ENCODE peak calls at places on chromosomes 4 and X, in seven cellular contexts. X is upper lobe of left lung, C is K562, Q is upper lobe of right lung, J is HepG2, S is pancreas, V is gastrocnemius medialis. M is an unnamed sample.

GRCh38 chr4:54554339-54554990 is 103.3 kb upstream of the KIT start:
- ATAC-seq in X (peak), C (no peak), Q (peak), J (no peak), S (no peak), V (no peak), M (no peak)

GRCh38 chr4:109977854-109978501 is 65.3 kb downstream of the EGF start:
- ATAC-seq in X (peak), C (peak), Q (peak), J (no peak), S (peak), V (peak), M (no peak)

GRCh38 chr4:970854-971520 is 2.4 kb downstream of the DGKQ start:
- ATAC-seq in X (no peak), C (no peak), Q (no peak), J (no peak), S (no peak), V (no peak), M (no peak)

GRCh38 chr4:169485791-169486742 is 126.3 kb downstream of the NEK1 start:
- ATAC-seq in X (peak), C (peak), Q (peak), J (peak), S (peak), V (peak), M (no peak)

GRCh38 chrX:153504445-153505016 is 9.8 kb downstream of the BGN start:
- ATAC-seq in X (no peak), C (no peak), Q (no peak), J (no peak), S (no peak), V (no peak), M (no peak)

GRCh38 chr4:12644261-12644660 is 839.9 kb downstream of the RAB28 start:
- ATAC-seq in X (no peak), C (no peak), Q (no peak), J (no peak), S (no peak), V (no peak), M (no peak)

GRCh38 chr4:17869327-17869726 is 58.5 kb downstream of the NCAPG start:
- ATAC-seq in X (no peak), C (no peak), Q (no peak), J (no peak), S (no peak), V (no peak), M (no peak)

GRCh38 chr4:99710681-99711345 is 53.2 kb upstream of the C4orf54 start:
- ATAC-seq in X (no peak), C (no peak), Q (no peak), J (no peak), S (peak), V (peak), M (peak)

GRCh38 chrX:3346436-3347329 is at the start of gene MXRA5:
- ATAC-seq in X (peak), C (no peak), Q (no peak), J (no peak), S (peak), V (no peak), M (no peak)

GRCh38 chr4:92359481-92359880 is 55.7 kb downstream of the GRID2 start:
- ATAC-seq in X (no peak), C (no peak), Q (no peak), J (no peak), S (peak), V (no peak), M (no peak)

GRCh38 chr4:152424980-152425379 is 110.9 kb downstream of the FBXW7 start:
- ATAC-seq in X (peak), C (no peak), Q (peak), J (no peak), S (peak), V (no peak), M (no peak)

GRCh38 chr4:112318239-112319142 is 21.3 kb downstream of the ALPK1 start:
- ATAC-seq in X (no peak), C (no peak), Q (peak), J (no peak), S (no peak), V (no peak), M (no peak)

GRCh38 chr4:91111556-91111955 is 984.4 kb downstream of the CCSER1 start:
- ATAC-seq in X (no peak), C (no peak), Q (no peak), J (no peak), S (no peak), V (no peak), M (no peak)

GRCh38 chr4:91108751-91109150 is 981.6 kb downstream of the CCSER1 start:
- ATAC-seq in X (no peak), C (no peak), Q (no peak), J (no peak), S (no peak), V (no peak), M (no peak)

GRCh38 chr4:91114386-91114785 is 987.2 kb downstream of the CCSER1 start:
- ATAC-seq in X (no peak), C (no peak), Q (no peak), J (no peak), S (no peak), V (no peak), M (no peak)

GRCh38 chr4:91116861-91117260 is 989.7 kb downstream of the CCSER1 start:
- ATAC-seq in X (no peak), C (no peak), Q (no peak), J (no peak), S (no peak), V (no peak), M (no peak)

GRCh38 chr4:91113130-91113706 is 986.0 kb downstream of the CCSER1 start:
- ATAC-seq in X (no peak), C (no peak), Q (no peak), J (no peak), S (no peak), V (no peak), M (no peak)
- TF ChIP-seq CTCF in X (no peak), C (peak), Q (peak), J (peak), S (no peak), V (no peak), M (peak)

DNA sequence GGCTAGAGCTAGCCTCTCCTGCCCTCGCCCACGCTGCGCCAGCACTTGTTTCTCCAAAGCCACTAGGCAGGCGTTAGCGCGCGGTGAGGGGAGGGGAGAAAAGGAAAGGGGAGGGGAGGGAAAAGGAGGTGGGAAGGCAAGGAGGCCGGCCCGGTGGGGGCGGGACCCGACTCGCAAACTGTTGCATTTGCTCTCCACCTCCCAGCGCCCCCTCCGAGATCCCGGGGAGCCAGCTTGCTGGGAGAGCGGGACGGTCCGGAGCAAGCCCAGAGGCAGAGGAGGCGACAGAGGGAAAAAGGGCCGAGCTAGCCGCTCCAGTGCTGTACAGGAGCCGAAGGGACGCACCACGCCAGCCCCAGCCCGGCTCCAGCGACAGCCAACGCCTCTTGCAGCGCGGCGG is at the start of gene AR:
- ATAC-seq in X (peak), C (no peak), Q (peak), J (peak), S (peak), V (peak), M (peak)
- H3K4me3 ChIP-seq in X (peak), C (no peak), Q (peak), J (no peak), S (no peak), V (peak), M (peak)

DNA sequence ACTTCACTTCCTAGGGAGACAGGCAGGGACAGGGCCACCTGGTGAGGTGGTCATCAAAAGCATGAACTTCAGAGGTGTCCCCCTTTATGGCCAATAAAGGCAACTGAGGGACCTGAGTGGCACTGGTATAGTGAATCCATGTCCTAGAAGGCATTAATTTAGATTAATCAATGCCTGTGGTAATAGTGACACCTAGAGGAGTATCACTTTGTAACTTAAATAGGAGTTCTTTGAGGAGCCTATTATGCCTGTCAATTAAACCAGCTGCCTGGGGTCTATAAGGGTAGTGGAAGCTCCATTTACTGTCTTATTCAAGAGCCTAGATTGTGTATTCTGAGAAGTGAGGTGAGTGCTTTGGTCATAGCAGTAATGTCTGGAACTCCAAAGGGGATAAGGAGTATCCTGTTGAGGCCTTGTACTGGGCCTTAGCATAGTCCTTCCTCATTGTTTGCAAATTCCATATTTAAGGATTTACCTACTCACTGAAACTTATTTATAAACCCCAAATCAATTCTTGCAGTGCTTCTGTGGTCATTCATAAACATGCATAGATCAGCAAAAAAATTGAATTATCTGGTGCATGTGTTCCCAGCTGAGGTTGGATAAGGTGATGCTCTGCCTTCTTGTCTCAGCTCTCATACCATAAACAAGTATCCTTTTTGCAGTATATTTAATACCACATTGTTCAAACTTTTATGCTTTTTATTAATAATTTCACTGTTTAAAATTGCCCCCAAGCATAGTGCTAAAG is 213.8 kb upstream of the RADX start:
- ATAC-seq in X (no peak), C (no peak), Q (no peak), J (no peak), S (peak), V (no peak), M (no peak)
- TF ChIP-seq CTCF in X (no peak), C (no peak), Q (peak), J (peak), S (no peak), V (peak), M (no peak)

DNA sequence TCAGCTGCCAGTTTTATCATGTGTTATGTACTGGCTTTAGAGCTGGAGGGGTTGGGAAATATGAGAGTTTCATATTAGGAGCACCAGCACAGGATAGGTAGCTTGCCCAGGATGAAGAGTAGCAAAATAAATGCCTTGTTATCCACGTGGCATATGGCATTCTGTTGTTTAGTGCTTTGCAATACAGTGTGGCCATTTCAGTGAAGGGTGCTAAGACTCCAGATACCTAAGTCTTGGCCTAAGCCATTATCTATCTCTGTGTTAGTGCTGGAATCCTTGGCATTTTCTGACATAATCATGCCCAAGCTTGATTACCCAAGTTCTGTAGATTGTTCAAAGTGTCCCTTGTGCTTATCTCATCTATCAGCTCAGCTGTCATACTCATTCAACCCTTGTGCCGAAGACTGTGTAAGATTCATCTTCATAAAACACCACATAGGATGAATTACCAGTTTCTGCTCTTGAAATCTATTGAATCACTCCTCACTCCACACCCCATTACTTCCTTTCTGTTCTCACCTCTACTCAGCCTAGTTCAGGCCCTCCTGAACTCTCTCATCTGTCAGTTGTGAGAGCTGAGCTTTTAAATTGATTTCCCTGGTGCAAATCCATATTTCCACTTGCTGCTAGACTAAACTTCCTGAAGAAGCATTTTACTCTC is 73.5 kb downstream of the CLCN5 start:
- ATAC-seq in X (no peak), C (no peak), Q (no peak), J (no peak), S (no peak), V (peak), M (no peak)
- H3K4me3 ChIP-seq in X (no peak), C (no peak), Q (no peak), J (no peak), S (no peak), V (no peak), M (no peak)

GRCh38 chr4:23775694-23776093 is 114.2 kb downstream of the PPARGC1A start:
- ATAC-seq in X (no peak), C (no peak), Q (peak), J (peak), S (peak), V (peak), M (no peak)
- TF ChIP-seq CTCF in X (no peak), C (no peak), Q (peak), J (peak), S (no peak), V (no peak), M (no peak)

DNA sequence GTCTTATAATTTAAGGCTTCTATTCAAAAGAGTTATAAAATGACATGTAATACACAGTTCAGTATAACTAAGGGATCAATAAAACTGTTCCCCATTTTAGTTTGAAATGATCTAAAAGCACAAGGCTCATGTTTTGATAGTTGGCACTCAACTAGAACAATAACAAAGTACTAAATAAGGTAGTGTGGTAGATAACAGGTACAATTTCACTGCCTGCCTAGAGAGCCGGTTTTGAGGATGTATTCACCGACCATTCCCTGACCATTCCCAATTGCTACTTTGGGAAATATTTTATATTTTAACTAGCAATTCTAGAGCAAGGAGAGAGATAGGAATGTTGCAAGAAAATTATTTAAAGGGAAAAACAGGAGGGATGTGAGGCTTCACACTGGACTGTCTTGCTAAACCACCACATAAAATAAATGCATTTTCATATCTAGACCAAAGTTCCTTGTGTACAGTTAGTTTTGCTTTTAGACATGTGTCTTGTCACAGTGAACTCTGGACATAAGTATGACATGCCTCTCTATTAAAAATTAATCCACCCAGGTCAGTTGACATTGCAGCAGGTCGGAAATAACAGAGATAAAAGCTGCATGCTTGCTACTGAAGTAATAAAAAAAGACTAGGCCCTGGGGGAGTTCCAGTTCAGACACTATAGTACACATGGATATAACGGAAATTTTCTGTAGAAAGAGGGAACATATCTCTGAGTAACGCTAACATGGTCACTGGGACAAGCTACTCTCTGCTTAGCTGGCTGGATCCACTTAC is 56.2 kb upstream of the NAP1L5 start:
- ATAC-seq in X (no peak), C (no peak), Q (no peak), J (peak), S (peak), V (no peak), M (no peak)
- H3K4me3 ChIP-seq in X (no peak), C (no peak), Q (no peak), J (peak), S (no peak), V (no peak), M (no peak)